ENCODE peak calls at places on chromosomes 16 and 17, in six cellular contexts. M, Y, B, U, G and S are unnamed samples.

GRCh38 chr17:76397184-76397583 is 12.8 kb downstream of the SPHK1 start:
- ATAC-seq in M (no peak), B (no peak), Y (peak), U (no peak), G (no peak), S (no peak)

GRCh38 chr17:67098022-67098421 is 53.7 kb downstream of the CACNG1 start:
- ATAC-seq in U (no peak), Y (no peak), G (peak), M (no peak), B (no peak), S (no peak)

GRCh38 chr17:14310584-14310983 is 9.7 kb downstream of the HS3ST3B1 start:
- ATAC-seq in Y (no peak), U (no peak), M (no peak), B (peak), G (no peak), S (no peak)

GRCh38 chr17:67433248-67433924 is 56.3 kb downstream of the PITPNC1 start:
- ATAC-seq in G (no peak), B (peak), U (no peak), M (no peak), Y (no peak), S (no peak)

GRCh38 chr16:88878967-88879787 is 12.7 kb upstream of the PABPN1L start:
- ATAC-seq in M (no peak), U (no peak), Y (no peak), G (no peak), B (no peak), S (no peak)

GRCh38 chr17:34961093-34961911 is at the start of the genes CCT6B and ZNF830:
- ATAC-seq in M (peak), B (peak), U (peak), Y (peak), G (peak), S (peak)

GRCh38 chr17:50790619-50791018 is 23.3 kb upstream of the ANKRD40CL start:
- ATAC-seq in G (no peak), Y (no peak), U (no peak), M (no peak), B (no peak), S (no peak)

GRCh38 chr16:8644513-8645140 is 23.1 kb downstream of the METTL22 start:
- ATAC-seq in Y (peak), B (peak), U (peak), G (no peak), M (no peak), S (peak)

GRCh38 chr17:75853410-75853809 is 1.7 kb downstream of the WBP2 start:
- ATAC-seq in Y (no peak), B (no peak), M (no peak), G (peak), U (no peak), S (no peak)

GRCh38 chr16:57134982-57135381 is 42.6 kb downstream of the CPNE2 start:
- ATAC-seq in B (no peak), U (no peak), M (no peak), G (no peak), Y (no peak), S (no peak)

GRCh38 chr16:30710971-30711370 is 12.0 kb downstream of the SRCAP start:
- ATAC-seq in M (peak), U (no peak), G (no peak), B (no peak), Y (no peak), S (no peak)

GRCh38 chr17:2730764-2731353 is 18.6 kb downstream of the CCDC92B start:
- ATAC-seq in Y (peak), G (no peak), B (no peak), U (peak), M (no peak), S (no peak)

GRCh38 chr17:3794890-3795757 is 5.9 kb downstream of the ITGAE start:
- ATAC-seq in U (no peak), G (no peak), B (no peak), M (peak), Y (peak), S (no peak)
- TF ChIP-seq POLR2A in U (no peak), G (no peak), B (no peak), M (no peak), Y (no peak), S (no peak)

DNA sequence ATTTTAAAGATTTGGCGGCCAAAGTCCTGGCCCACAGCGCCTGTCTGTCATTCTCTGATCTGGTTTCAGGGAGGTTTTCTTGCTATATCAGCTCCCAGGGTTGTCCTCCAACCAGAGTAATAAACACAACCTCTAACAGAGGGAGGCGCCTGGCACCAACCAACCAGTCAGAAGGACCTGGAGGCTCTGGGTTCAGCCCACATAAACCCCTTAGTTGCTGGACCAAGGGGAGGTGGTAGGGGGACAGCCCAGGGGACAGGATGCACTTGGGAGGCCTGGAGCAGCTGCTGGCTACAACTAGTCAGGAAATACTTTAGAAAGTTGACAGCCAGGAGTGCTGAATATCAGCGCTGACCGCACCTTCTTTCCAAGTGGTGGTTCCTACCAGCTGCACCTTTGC is 41.7 kb upstream of the CDRT4 start:
- ATAC-seq in U (no peak), M (no peak), B (peak), Y (no peak), G (no peak), S (no peak)
- H3K27ac ChIP-seq in U (peak), M (no peak), B (no peak), Y (no peak), G (peak), S (no peak)

GRCh38 chr17:45584092-45585036 is 93.8 kb upstream of the PLEKHM1 start:
- ATAC-seq in U (peak), B (peak), M (peak), G (peak), Y (peak), S (peak)
- TF ChIP-seq POLR2A in U (peak), B (no peak), M (no peak), G (peak), Y (peak), S (no peak)

GRCh38 chr17:77882481-77883212 is 75.9 kb upstream of the TNRC6C start:
- ATAC-seq in Y (no peak), B (peak), U (peak), G (peak), M (no peak), S (peak)
- H3K27ac ChIP-seq in Y (no peak), B (peak), U (no peak), G (no peak), M (no peak), S (peak)

GRCh38 chr17:36544320-36545092 is at the start of gene GGNBP2:
- ATAC-seq in G (peak), M (peak), U (peak), B (peak), Y (peak), S (peak)

GRCh38 chr17:36542755-36543154 is 2.0 kb upstream of the GGNBP2 start:
- ATAC-seq in U (no peak), B (no peak), Y (no peak), G (no peak), M (no peak), S (no peak)

GRCh38 chr17:36545465-36546417 is 1.0 kb downstream of the GGNBP2 start:
- ATAC-seq in U (peak), B (peak), G (peak), Y (peak), M (peak), S (peak)

GRCh38 chr17:36545093-36545464 is 360 bp downstream of the GGNBP2 start:
- ATAC-seq in Y (peak), U (peak), G (peak), M (peak), B (peak), S (peak)

GRCh38 chr17:36544049-36544319 is 735 bp upstream of the GGNBP2 start:
- ATAC-seq in G (peak), B (peak), U (peak), M (peak), Y (peak), S (no peak)
- TF ChIP-seq POLR2A in G (no peak), B (no peak), U (no peak), M (no peak), Y (no peak), S (peak)

GRCh38 chr16:22210285-22210684 is 4.2 kb downstream of the EEF2K start:
- ATAC-seq in Y (no peak), G (no peak), U (no peak), B (no peak), M (no peak), S (no peak)
- H3K27ac ChIP-seq in Y (no peak), G (peak), U (no peak), B (no peak), M (no peak), S (no peak)

GRCh38 chr17:9185688-9186289 is 164.5 kb downstream of the NTN1 start:
- ATAC-seq in M (no peak), B (no peak), U (no peak), Y (no peak), G (no peak), S (no peak)

GRCh38 chr17:9189870-9190269 is 168.6 kb downstream of the NTN1 start:
- ATAC-seq in B (no peak), U (no peak), Y (no peak), M (no peak), G (no peak), S (no peak)

GRCh38 chr17:9185142-9185541 is 163.8 kb downstream of the NTN1 start:
- ATAC-seq in G (no peak), U (no peak), B (no peak), M (peak), Y (no peak), S (peak)

GRCh38 chr17:9192010-9192409 is 170.7 kb downstream of the NTN1 start:
- ATAC-seq in M (peak), G (no peak), U (no peak), Y (no peak), B (no peak), S (peak)

DNA sequence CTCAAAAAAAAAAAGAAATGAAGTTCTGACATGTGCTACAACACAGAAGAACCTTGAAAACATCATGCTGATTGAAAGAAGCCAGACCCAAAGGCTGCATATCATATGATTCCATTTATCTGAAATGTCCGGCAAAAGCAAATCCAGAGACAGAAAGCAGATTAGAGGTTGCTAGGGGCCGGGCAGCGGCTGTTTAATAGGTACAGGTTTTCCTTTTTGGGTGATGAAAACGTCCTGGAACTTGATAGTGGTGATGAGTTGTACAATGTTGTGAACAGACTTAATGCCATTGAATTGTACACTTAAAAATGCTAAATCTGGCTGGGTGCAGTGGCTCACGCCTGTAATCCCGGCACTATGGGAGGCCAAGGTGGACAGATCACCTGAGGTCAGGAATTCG is 166.5 kb downstream of the NTN1 start:
- ATAC-seq in Y (no peak), U (no peak), G (no peak), B (peak), M (no peak), S (no peak)
- TF ChIP-seq POLR2A in Y (no peak), U (no peak), G (no peak), B (no peak), M (no peak), S (no peak)

GRCh38 chr17:633133-633532 is 81.5 kb downstream of the VPS53 start:
- ATAC-seq in G (no peak), Y (no peak), U (no peak), B (peak), M (no peak), S (peak)
- H3K27ac ChIP-seq in G (no peak), Y (no peak), U (no peak), B (peak), M (no peak), S (peak)

GRCh38 chr17:28744802-28745051 is 916 bp downstream of the TRAF4 start:
- ATAC-seq in M (no peak), Y (no peak), U (no peak), B (no peak), G (no peak), S (no peak)

GRCh38 chr17:28743243-28744103 is at the start of gene TRAF4:
- ATAC-seq in U (peak), Y (peak), G (peak), B (peak), M (peak), S (peak)

GRCh38 chr17:28745052-28745776 is 1.4 kb downstream of the TRAF4 start:
- ATAC-seq in U (no peak), M (peak), G (no peak), B (no peak), Y (no peak), S (no peak)

GRCh38 chr17:28745777-28746473 is 2.1 kb downstream of the TRAF4 start:
- ATAC-seq in M (no peak), G (no peak), Y (no peak), U (peak), B (no peak), S (no peak)

DNA sequence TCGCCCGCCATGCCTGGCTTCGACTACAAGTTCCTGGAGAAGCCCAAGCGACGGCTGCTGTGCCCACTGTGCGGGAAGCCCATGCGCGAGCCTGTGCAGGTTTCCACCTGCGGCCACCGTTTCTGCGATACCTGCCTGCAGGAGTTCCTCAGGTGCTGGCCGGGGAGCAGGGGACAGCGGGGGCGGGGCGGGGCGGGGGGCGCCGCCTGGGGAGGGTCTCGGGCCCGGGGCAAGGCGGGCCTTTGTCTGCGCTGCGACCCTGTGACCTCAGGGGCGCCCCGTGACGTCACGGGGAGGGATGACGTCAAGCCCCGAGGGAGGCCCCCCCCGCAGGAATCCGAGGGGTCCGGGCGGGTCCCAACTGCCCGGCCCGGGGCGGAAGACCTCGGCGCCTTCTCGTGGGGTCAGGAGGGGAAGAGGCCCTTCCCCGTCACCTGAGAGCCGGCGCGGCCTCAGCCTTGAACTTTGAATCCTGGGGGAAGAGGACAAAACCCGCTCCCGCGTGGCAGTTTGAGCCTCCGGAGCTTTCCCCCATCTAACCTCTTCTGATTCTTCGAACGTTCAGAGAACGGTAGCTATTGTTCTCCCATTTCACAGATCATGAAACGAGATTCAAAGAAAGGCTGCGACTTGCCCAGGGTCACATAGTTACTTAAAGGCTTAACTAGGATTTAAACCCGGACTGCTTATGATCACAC is 442 bp downstream of the TRAF4 start:
- ATAC-seq in Y (peak), U (no peak), M (peak), G (no peak), B (peak), S (peak)
- TF ChIP-seq POLR2A in Y (no peak), U (no peak), M (no peak), G (no peak), B (no peak), S (no peak)